ENCODE peak calls at places on chromosomes 13 and 19, in eight cellular contexts. U is WERI-Rb-1, Y is AG04450, P is breast epithelium, L is K562, A is GM12864, D is HFF-Myc, T is astrocyte of the spinal cord. C is an unnamed sample.

GRCh38 chr13:94707400-94708021 is 4.8 kb downstream of the SOX21 start:
- DNase-seq in U (peak; percentile 61), Y (no peak), P (no peak), L (peak; percentile 62), A (no peak), D (no peak), T (peak; percentile 7), C (no peak)

GRCh38 chr19:2546128-2547032 is 70.5 kb downstream of the GADD45B start:
- DNase-seq in U (peak; percentile 75), Y (no peak), P (peak; percentile 80), L (peak; percentile 31), A (no peak), D (no peak), T (peak; percentile 39), C (peak; percentile 54)

GRCh38 chr19:4057913-4058695 is 8.6 kb downstream of the ZBTB7A start:
- DNase-seq in U (peak; percentile 78), Y (peak; percentile 48), P (peak; percentile 87), L (peak; percentile 84), A (no peak), D (peak; percentile 68), T (peak; percentile 79), C (no peak)

GRCh38 chr13:80448725-80449124 is 107.8 kb upstream of the SPRY2 start:
- DNase-seq in U (no peak), Y (no peak), P (no peak), L (no peak), A (no peak), D (no peak), T (no peak), C (no peak)

GRCh38 chr13:89514534-89515312 is 1832.8 kb upstream of the MIR17HG start:
- DNase-seq in U (peak; percentile 42), Y (peak; percentile 11), P (no peak), L (no peak), A (no peak), D (no peak), T (peak; percentile 73), C (no peak)

GRCh38 chr19:10260141-10260584 is 8.1 kb downstream of the MRPL4 start:
- DNase-seq in U (no peak), Y (no peak), P (peak; percentile 69), L (no peak), A (no peak), D (no peak), T (no peak), C (no peak)

GRCh38 chr13:36979361-36980040 is 19.6 kb downstream of the ALG5 start:
- DNase-seq in U (no peak), Y (peak; percentile 26), P (no peak), L (no peak), A (no peak), D (no peak), T (no peak), C (no peak)

GRCh38 chr13:50326271-50326670 is 311.0 kb downstream of the KCNRG start:
- DNase-seq in U (no peak), Y (no peak), P (no peak), L (no peak), A (no peak), D (no peak), T (no peak), C (no peak)

GRCh38 chr13:74576504-74576903 is 442.3 kb upstream of the KLF12 start:
- DNase-seq in U (no peak), Y (no peak), P (no peak), L (no peak), A (no peak), D (no peak), T (no peak), C (no peak)

GRCh38 chr13:36432106-36432544 is at the start of gene CCNA1:
- DNase-seq in U (peak; percentile 60), Y (no peak), P (no peak), L (peak; percentile 45), A (no peak), D (no peak), T (no peak), C (peak; percentile 62)

GRCh38 chr19:38711726-38712153 is 32.5 kb downstream of the CAPN12 start:
- DNase-seq in U (no peak), Y (peak; percentile 86), P (peak; percentile 75), L (no peak), A (no peak), D (no peak), T (peak; percentile 98), C (peak; percentile 75)

GRCh38 chr19:13881231-13881691 is 4.3 kb downstream of the NANOS3 start:
- DNase-seq in U (peak; percentile 59), Y (no peak), P (peak; percentile 86), L (no peak), A (no peak), D (no peak), T (peak; percentile 45), C (peak; percentile 44)

GRCh38 chr13:91347996-91348905 is 764 bp downstream of the MIR17HG start:
- DNase-seq in U (peak; percentile 60), Y (no peak), P (peak; percentile 31), L (peak; percentile 99), A (no peak), D (no peak), T (no peak), C (peak; percentile 34)

GRCh38 chr13:21663197-21663596 is 7.7 kb upstream of the FGF9 start:
- DNase-seq in U (no peak), Y (no peak), P (no peak), L (no peak), A (no peak), D (no peak), T (no peak), C (no peak)

GRCh38 chr13:25932353-25932752 is 119.5 kb downstream of the SHISA2 start:
- DNase-seq in U (no peak), Y (no peak), P (no peak), L (no peak), A (no peak), D (no peak), T (no peak), C (no peak)

GRCh38 chr13:51811920-51812328 is 8.0 kb upstream of the DHRS12 start:
- DNase-seq in U (no peak), Y (no peak), P (no peak), L (no peak), A (no peak), D (no peak), T (no peak), C (no peak)

GRCh38 chr13:41621716-41622508 is 164.6 kb downstream of the RGCC start:
- DNase-seq in U (no peak), Y (no peak), P (no peak), L (no peak), A (no peak), D (peak; percentile 58), T (no peak), C (peak; percentile 61)

GRCh38 chr13:76677047-76677446 is 209.2 kb downstream of the KCTD12 start:
- DNase-seq in U (no peak), Y (no peak), P (no peak), L (no peak), A (no peak), D (no peak), T (peak; percentile 82), C (no peak)

GRCh38 chr13:40589285-40590109 is 76.9 kb downstream of the FOXO1 start:
- DNase-seq in U (peak; percentile 8), Y (no peak), P (no peak), L (no peak), A (peak; percentile 90), D (peak; percentile 27), T (peak; percentile 54), C (peak; percentile 20)

GRCh38 chr19:29524912-29525870 is 603 bp upstream of the VSTM2B start:
- DNase-seq in U (no peak), Y (no peak), P (no peak), L (no peak), A (no peak), D (no peak), T (no peak), C (no peak)
- H3K4me3 ChIP-seq in U (no peak overlapping the region), Y (no peak overlapping the region), P (no peak overlapping the region), L (no peak overlapping the region), A (no peak overlapping the region), D (no peak overlapping the region), T (no peak overlapping the region), C (peak overlapping the region; percentile 18)

DNA sequence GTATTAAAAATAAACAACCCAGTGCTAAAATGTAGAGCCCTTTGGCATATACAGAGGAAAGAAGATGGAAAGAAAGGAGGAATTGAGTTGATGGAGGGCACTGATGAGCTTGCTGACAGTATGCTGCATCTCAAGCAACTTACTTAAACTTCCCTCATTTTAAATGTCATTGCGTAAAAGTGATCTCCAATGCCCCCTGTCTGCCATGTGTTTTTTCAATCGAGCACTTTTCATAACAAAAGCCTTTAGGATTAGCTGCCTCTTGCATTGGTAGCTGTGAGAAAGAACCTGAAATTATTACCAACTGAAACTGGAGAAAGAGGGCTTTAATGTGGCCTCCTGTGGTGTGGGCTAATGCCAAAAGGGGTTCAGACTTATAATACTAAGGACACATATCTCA is 541.6 kb downstream of the SUCLA2 start:
- DNase-seq in U (peak; percentile 15), Y (no peak), P (no peak), L (no peak), A (no peak), D (no peak), T (peak; percentile 64), C (peak; percentile 4)
- TF ChIP-seq CTCF in U (peak; percentile 38), Y (peak; percentile 51), P (no peak), L (no peak), A (peak; percentile 20), D (peak; percentile 34), T (peak; percentile 44), C (peak; percentile 43)

DNA sequence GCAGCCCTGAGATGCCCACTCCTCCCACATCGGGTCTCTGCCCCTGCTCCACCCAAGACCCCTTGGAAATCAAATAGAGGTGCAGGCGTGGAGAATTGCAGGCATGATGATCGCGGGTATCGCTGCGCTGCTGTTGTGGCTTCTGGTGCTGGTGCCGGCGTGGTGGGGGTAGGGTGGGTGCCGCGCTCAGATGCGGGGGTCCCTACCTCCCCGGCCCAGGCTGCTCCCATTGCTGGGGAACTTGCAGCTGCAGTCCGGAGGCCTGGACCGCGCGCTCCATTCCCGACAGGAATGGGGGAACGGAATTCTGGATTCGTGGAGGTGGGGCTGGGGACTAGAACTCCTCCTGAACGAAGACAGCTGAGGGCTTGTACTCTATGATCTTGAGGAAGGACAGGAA is 20.4 kb downstream of the CYP2F1 start:
- DNase-seq in U (no peak), Y (no peak), P (no peak), L (no peak), A (no peak), D (no peak), T (no peak), C (no peak)
- H3K4me3 ChIP-seq in U (no peak overlapping the region), Y (no peak overlapping the region), P (no peak overlapping the region), L (no peak overlapping the region), A (no peak overlapping the region), D (no peak overlapping the region), T (no peak overlapping the region), C (no peak overlapping the region)

DNA sequence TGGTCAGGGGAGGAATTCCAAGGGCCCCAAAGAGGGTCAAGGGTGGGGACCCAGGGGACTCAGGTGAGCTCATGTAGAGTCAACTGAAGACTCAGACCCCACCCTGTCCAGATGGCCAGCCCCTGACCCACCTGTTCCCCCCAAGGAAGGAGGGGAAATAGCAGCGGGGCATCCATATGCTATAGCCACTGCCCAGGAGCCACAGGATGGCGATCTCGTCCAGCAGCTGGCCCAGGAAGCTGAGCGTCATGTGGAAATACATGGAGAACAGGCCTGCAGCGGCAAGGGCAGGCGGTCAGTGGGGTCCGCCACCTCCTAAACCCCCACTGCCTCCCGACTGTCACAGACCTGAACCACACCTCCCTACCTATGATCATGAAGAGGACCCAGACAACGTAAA is 21.4 kb downstream of the ACER1 start:
- DNase-seq in U (peak; percentile 57), Y (no peak), P (no peak), L (no peak), A (no peak), D (no peak), T (no peak), C (no peak)
- TF ChIP-seq CTCF in U (peak; percentile 85), Y (peak; percentile 6), P (peak; percentile 21), L (peak; percentile 58), A (no peak), D (peak; percentile 7), T (no peak), C (peak; percentile 4)

GRCh38 chr13:27788271-27788670 is 4.0 kb upstream of the GSX1 start:
- DNase-seq in U (no peak), Y (no peak), P (no peak), L (no peak), A (no peak), D (no peak), T (no peak), C (no peak)
- H3K4me3 ChIP-seq in U (no peak overlapping the region), Y (no peak overlapping the region), P (no peak overlapping the region), L (no peak overlapping the region), A (no peak overlapping the region), D (no peak overlapping the region), T (no peak overlapping the region), C (no peak overlapping the region)

C was measured in cardiac muscle cell.